ENCODE peak calls at places on chromosomes 2 and 18, in eight cellular contexts. One of them, this sample, is unnamed.

GRCh38 chr2:13230221-13230620 is 513.5 kb downstream of the TRIB2 start:
- DNase-seq in HCT116: no peak
- DNase-seq in HepG2: no peak
- DNase-seq in GM12878: no peak
- DNase-seq in K562: no peak
- DNase-seq in SK-N-SH: peak
- DNase-seq in endothelial cell of umbilical vein: no peak
- DNase-seq in A549: no peak
- DNase-seq in this sample: no peak

GRCh38 chr2:26752636-26753035 is 11.4 kb upstream of the SLC35F6 start:
- DNase-seq in HCT116: no peak
- DNase-seq in HepG2: no peak
- DNase-seq in GM12878: no peak
- DNase-seq in K562: no peak
- DNase-seq in SK-N-SH: peak
- DNase-seq in endothelial cell of umbilical vein: no peak
- DNase-seq in A549: no peak
- DNase-seq in this sample: no peak

GRCh38 chr18:3664563-3665178 is 214.7 kb downstream of the TGIF1 start:
- DNase-seq in HCT116: no peak
- DNase-seq in HepG2: peak
- DNase-seq in GM12878: no peak
- DNase-seq in K562: peak
- DNase-seq in SK-N-SH: no peak
- DNase-seq in endothelial cell of umbilical vein: no peak
- DNase-seq in A549: peak
- DNase-seq in this sample: peak

GRCh38 chr2:130332271-130333073 is 10.2 kb upstream of the IMP4 start:
- DNase-seq in HCT116: peak
- DNase-seq in HepG2: peak
- DNase-seq in GM12878: no peak
- DNase-seq in K562: peak
- DNase-seq in SK-N-SH: peak
- DNase-seq in endothelial cell of umbilical vein: peak
- DNase-seq in A549: peak
- DNase-seq in this sample: peak

GRCh38 chr2:5939553-5939952 is 247.4 kb downstream of the SOX11 start:
- DNase-seq in HCT116: no peak
- DNase-seq in HepG2: no peak
- DNase-seq in GM12878: no peak
- DNase-seq in K562: no peak
- DNase-seq in SK-N-SH: no peak
- DNase-seq in endothelial cell of umbilical vein: no peak
- DNase-seq in A549: no peak
- DNase-seq in this sample: no peak

GRCh38 chr2:169393068-169393590 is 30.8 kb upstream of the LRP2 start:
- DNase-seq in HCT116: no peak
- DNase-seq in HepG2: no peak
- DNase-seq in GM12878: peak
- DNase-seq in K562: no peak
- DNase-seq in SK-N-SH: peak
- DNase-seq in endothelial cell of umbilical vein: no peak
- DNase-seq in A549: no peak
- DNase-seq in this sample: no peak

GRCh38 chr2:142668420-142668819 is 209.0 kb upstream of the KYNU start:
- DNase-seq in HCT116: no peak
- DNase-seq in HepG2: no peak
- DNase-seq in GM12878: no peak
- DNase-seq in K562: no peak
- DNase-seq in SK-N-SH: no peak
- DNase-seq in endothelial cell of umbilical vein: no peak
- DNase-seq in A549: no peak
- DNase-seq in this sample: no peak

GRCh38 chr2:25375989-25376545 is 34.3 kb upstream of the DNMT3A start:
- DNase-seq in HCT116: no peak
- DNase-seq in HepG2: no peak
- DNase-seq in GM12878: no peak
- DNase-seq in K562: no peak
- DNase-seq in SK-N-SH: no peak
- DNase-seq in endothelial cell of umbilical vein: no peak
- DNase-seq in A549: no peak
- DNase-seq in this sample: no peak

GRCh38 chr2:38750011-38750792 is 959 bp downstream of the SRSF7 start:
- DNase-seq in HCT116: no peak
- DNase-seq in HepG2: no peak
- DNase-seq in GM12878: no peak
- DNase-seq in K562: peak
- DNase-seq in SK-N-SH: peak
- DNase-seq in endothelial cell of umbilical vein: peak
- DNase-seq in A549: peak
- DNase-seq in this sample: peak

GRCh38 chr18:37403100-37403781 is 162.4 kb downstream of the CELF4 start:
- DNase-seq in HCT116: no peak
- DNase-seq in HepG2: no peak
- DNase-seq in GM12878: no peak
- DNase-seq in K562: no peak
- DNase-seq in SK-N-SH: no peak
- DNase-seq in endothelial cell of umbilical vein: no peak
- DNase-seq in A549: no peak
- DNase-seq in this sample: no peak

GRCh38 chr2:144015036-144015435 is 504.9 kb downstream of the ZEB2 start:
- DNase-seq in HCT116: no peak
- DNase-seq in HepG2: no peak
- DNase-seq in GM12878: no peak
- DNase-seq in K562: no peak
- DNase-seq in SK-N-SH: no peak
- DNase-seq in endothelial cell of umbilical vein: peak
- DNase-seq in A549: no peak
- DNase-seq in this sample: no peak

GRCh38 chr2:238274152-238274865 is 14.1 kb downstream of the PER2 start:
- DNase-seq in HCT116: no peak
- DNase-seq in HepG2: no peak
- DNase-seq in GM12878: no peak
- DNase-seq in K562: no peak
- DNase-seq in SK-N-SH: no peak
- DNase-seq in endothelial cell of umbilical vein: no peak
- DNase-seq in A549: no peak
- DNase-seq in this sample: no peak

GRCh38 chr18:23277399-23277798 is 142.1 kb downstream of the CABLES1 start:
- DNase-seq in HCT116: no peak
- DNase-seq in HepG2: no peak
- DNase-seq in GM12878: no peak
- DNase-seq in K562: no peak
- DNase-seq in SK-N-SH: no peak
- DNase-seq in endothelial cell of umbilical vein: no peak
- DNase-seq in A549: no peak
- DNase-seq in this sample: no peak

GRCh38 chr2:152298754-152299153 is 36.2 kb upstream of the FMNL2 start:
- DNase-seq in HCT116: no peak
- DNase-seq in HepG2: no peak
- DNase-seq in GM12878: no peak
- DNase-seq in K562: peak
- DNase-seq in SK-N-SH: no peak
- DNase-seq in endothelial cell of umbilical vein: peak
- DNase-seq in A549: peak
- DNase-seq in this sample: no peak

GRCh38 chr2:85242321-85242720 is 85.5 kb downstream of the TGOLN2 start:
- DNase-seq in HCT116: no peak
- DNase-seq in HepG2: no peak
- DNase-seq in GM12878: no peak
- DNase-seq in K562: no peak
- DNase-seq in SK-N-SH: no peak
- DNase-seq in endothelial cell of umbilical vein: no peak
- DNase-seq in A549: no peak
- DNase-seq in this sample: no peak

GRCh38 chr2:85246348-85246747 is 81.4 kb downstream of the TGOLN2 start:
- DNase-seq in HCT116: no peak
- DNase-seq in HepG2: no peak
- DNase-seq in GM12878: no peak
- DNase-seq in K562: no peak
- DNase-seq in SK-N-SH: peak
- DNase-seq in endothelial cell of umbilical vein: no peak
- DNase-seq in A549: no peak
- DNase-seq in this sample: peak

GRCh38 chr2:85245891-85246290 is 81.9 kb downstream of the TGOLN2 start:
- DNase-seq in HCT116: no peak
- DNase-seq in HepG2: no peak
- DNase-seq in GM12878: no peak
- DNase-seq in K562: no peak
- DNase-seq in SK-N-SH: no peak
- DNase-seq in endothelial cell of umbilical vein: no peak
- DNase-seq in A549: no peak
- DNase-seq in this sample: no peak

GRCh38 chr2:85244798-85245197 is 83.0 kb downstream of the TGOLN2 start:
- DNase-seq in HCT116: no peak
- DNase-seq in HepG2: no peak
- DNase-seq in GM12878: no peak
- DNase-seq in K562: no peak
- DNase-seq in SK-N-SH: no peak
- DNase-seq in endothelial cell of umbilical vein: no peak
- DNase-seq in A549: no peak
- DNase-seq in this sample: no peak

DNA sequence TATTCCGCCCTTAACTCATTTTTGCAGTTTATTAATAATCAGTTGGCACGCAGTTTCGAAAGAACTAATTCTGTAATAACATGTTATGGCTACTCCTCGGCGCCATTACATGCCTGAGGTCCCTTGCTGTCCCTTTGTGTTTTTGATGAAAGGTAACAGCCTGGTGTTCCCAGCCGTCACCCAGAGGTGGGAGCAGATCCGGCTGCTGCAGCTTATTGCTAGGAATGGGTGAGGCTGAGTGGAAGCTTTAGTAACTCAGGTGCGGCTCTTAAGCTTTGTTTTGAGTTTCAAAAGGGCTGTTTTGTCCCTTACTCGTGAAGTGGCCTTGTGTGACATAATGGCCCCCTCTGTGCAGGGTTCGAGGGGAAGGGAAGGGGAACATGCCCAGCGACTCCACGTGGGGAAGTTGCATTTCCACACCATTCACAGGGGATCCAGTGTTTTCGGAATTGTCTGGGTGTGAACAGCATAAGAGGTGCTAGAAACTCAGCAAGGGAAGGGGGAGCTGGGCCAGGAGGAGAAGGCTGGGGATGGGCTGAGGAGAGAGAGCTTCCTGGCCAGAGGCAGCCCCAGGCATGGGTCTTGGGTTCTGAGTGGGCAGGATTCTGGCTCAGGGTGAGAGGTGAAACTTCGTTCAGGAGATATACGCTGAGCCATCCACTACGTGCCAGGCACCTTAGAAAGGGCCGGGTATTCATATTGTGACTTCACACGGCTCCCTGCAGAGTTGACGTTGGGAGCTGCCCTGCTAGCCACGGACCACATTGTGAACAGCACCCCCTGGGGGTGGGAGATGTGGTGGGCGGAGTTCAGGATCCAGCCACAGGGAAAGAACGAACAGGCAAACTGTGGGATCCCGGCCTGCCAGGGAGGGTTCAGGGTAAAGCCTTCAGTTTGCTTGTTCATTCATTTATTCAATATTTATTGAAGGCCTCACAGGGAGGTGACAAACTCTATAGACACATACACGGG is 84.4 kb downstream of the TGOLN2 start:
- DNase-seq in HCT116: no peak
- DNase-seq in HepG2: peak
- DNase-seq in GM12878: no peak
- DNase-seq in K562: peak
- DNase-seq in SK-N-SH: peak
- DNase-seq in endothelial cell of umbilical vein: peak
- DNase-seq in A549: peak
- DNase-seq in this sample: peak
- TF ChIP-seq CTCF in HCT116: peak
- TF ChIP-seq CTCF in HepG2: peak
- TF ChIP-seq CTCF in GM12878: peak
- TF ChIP-seq CTCF in K562: peak
- TF ChIP-seq CTCF in SK-N-SH: peak
- TF ChIP-seq CTCF in endothelial cell of umbilical vein: peak
- TF ChIP-seq CTCF in A549: peak
- TF ChIP-seq CTCF in this sample: peak

GRCh38 chr18:21894619-21895367 is 154.2 kb downstream of the MIB1 start:
- DNase-seq in HCT116: no peak
- DNase-seq in HepG2: no peak
- DNase-seq in GM12878: no peak
- DNase-seq in K562: no peak
- DNase-seq in SK-N-SH: no peak
- DNase-seq in endothelial cell of umbilical vein: no peak
- DNase-seq in A549: no peak
- DNase-seq in this sample: peak
- TF ChIP-seq MAX in HCT116: no peak
- TF ChIP-seq MAX in HepG2: no peak
- TF ChIP-seq MAX in GM12878: no peak
- TF ChIP-seq MAX in K562: no peak
- TF ChIP-seq MAX in SK-N-SH: no peak
- TF ChIP-seq MAX in endothelial cell of umbilical vein: no peak
- TF ChIP-seq MAX in A549: no peak
- TF ChIP-seq MAX in this sample: no peak

DNA sequence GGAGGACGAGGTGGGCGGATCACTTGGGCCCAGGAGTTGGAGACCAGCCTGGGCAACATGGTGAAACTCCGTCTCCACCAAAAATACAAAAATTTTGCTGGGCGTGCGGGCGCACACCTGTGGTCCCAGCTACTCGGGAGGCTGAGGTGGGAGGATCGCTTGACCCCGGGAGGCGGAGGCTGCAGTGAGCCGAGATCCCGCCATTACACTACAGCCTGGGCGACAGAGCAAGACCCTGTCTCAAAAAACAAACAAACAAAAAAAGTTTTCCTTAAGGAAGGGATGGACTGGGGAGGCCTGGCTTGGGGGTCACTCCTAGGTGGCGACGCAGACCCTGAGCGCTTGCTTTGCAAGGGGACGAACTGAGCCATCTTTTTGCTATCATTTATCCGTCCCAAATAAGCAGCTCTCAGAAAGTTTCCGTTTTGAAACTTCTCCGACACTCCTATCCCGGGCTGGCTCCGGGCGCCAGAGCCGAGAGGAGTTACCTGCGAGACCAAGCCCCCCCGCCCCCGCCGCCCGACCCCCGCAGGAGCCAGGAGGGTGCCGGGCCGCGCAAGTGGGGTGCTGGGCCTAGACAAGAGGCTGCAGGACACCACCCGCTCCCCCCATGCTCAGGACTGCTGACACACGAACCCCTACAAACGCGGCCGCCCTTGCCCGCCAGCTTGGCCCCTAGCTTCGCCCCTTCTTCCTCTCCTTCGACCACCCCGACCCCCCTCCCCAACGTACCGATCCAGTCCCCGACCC is 707 bp downstream of the PLA2R1 start:
- DNase-seq in HCT116: no peak
- DNase-seq in HepG2: no peak
- DNase-seq in GM12878: no peak
- DNase-seq in K562: no peak
- DNase-seq in SK-N-SH: peak
- DNase-seq in endothelial cell of umbilical vein: peak
- DNase-seq in A549: no peak
- DNase-seq in this sample: no peak
- H3K4me3 ChIP-seq in HCT116: peak
- H3K4me3 ChIP-seq in HepG2: no peak
- H3K4me3 ChIP-seq in GM12878: no peak
- H3K4me3 ChIP-seq in K562: no peak
- H3K4me3 ChIP-seq in SK-N-SH: no peak
- H3K4me3 ChIP-seq in endothelial cell of umbilical vein: peak
- H3K4me3 ChIP-seq in A549: peak
- H3K4me3 ChIP-seq in this sample: no peak

DNA sequence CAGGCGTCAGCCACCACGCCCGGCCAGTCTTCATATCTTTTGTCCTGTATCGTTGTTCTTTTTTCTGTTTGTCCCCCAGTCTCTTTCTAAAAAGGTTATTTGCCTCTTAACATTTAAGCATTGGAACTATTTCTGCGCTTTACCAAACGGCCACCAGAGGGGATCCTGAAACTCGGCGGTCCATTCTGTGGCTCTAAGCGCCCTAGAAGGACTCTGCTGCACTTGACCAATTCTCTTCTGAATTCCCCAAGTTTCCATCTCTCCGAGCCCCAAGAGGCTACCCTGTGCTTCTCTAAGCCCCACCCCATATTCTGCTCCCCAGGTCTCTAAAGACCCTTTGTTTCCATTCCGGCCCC is 33.1 kb upstream of the REG3G start:
- DNase-seq in HCT116: no peak
- DNase-seq in HepG2: peak
- DNase-seq in GM12878: no peak
- DNase-seq in K562: peak
- DNase-seq in SK-N-SH: peak
- DNase-seq in endothelial cell of umbilical vein: peak
- DNase-seq in A549: peak
- DNase-seq in this sample: peak
- TF ChIP-seq CTCF in HCT116: no peak
- TF ChIP-seq CTCF in HepG2: peak
- TF ChIP-seq CTCF in GM12878: peak
- TF ChIP-seq CTCF in K562: peak
- TF ChIP-seq CTCF in SK-N-SH: peak
- TF ChIP-seq CTCF in endothelial cell of umbilical vein: peak
- TF ChIP-seq CTCF in A549: peak
- TF ChIP-seq CTCF in this sample: peak